ENCODE peak calls at places on chromosomes 2 and 18, in four cellular contexts. R is retina, Y is AG08396, G is SW480. U is an unnamed sample.

GRCh38 chr2:21552999-21553398 is 429.2 kb downstream of the TDRD15 start:
- DNase-seq in R (no peak), Y (no peak), G (no peak), U (no peak)

GRCh38 chr2:9312591-9312990 is 106.0 kb downstream of the ASAP2 start:
- DNase-seq in R (no peak), Y (no peak), G (no peak), U (no peak)

GRCh38 chr18:22872894-22873537 is 60.1 kb upstream of the RBBP8 start:
- DNase-seq in R (no peak), Y (no peak), G (no peak), U (peak; percentile 27)

GRCh38 chr2:48771241-48772014 is 15.9 kb upstream of the LHCGR start:
- DNase-seq in R (no peak), Y (no peak), G (no peak), U (peak; percentile 28)

GRCh38 chr2:237726401-237726830 is 72.2 kb upstream of the RBM44 start:
- DNase-seq in R (no peak), Y (no peak), G (no peak), U (no peak)

GRCh38 chr18:27713727-27714080 is 463.2 kb downstream of the CDH2 start:
- DNase-seq in R (peak; percentile 46), Y (no peak), G (no peak), U (peak; percentile 16)

GRCh38 chr18:22378672-22379282 is 38.9 kb downstream of the CTAGE1 start:
- DNase-seq in R (peak; percentile 3), Y (peak; percentile 46), G (peak; percentile 63), U (peak; percentile 46)

GRCh38 chr18:62523631-62524442 is 1.0 kb downstream of the ZCCHC2 start:
- DNase-seq in R (peak; percentile 82), Y (peak; percentile 50), G (peak; percentile 35), U (peak; percentile 73)

GRCh38 chr2:237539681-237540080 is 26.7 kb upstream of the PRLH start:
- DNase-seq in R (no peak), Y (no peak), G (no peak), U (no peak)

GRCh38 chr2:234102112-234102511 is 51.6 kb downstream of the SPP2 start:
- DNase-seq in R (no peak), Y (no peak), G (peak; percentile 70), U (peak; percentile 33)

GRCh38 chr2:23484163-23484740 is 99.3 kb downstream of the KLHL29 start:
- DNase-seq in R (no peak), Y (no peak), G (no peak), U (no peak)

GRCh38 chr2:150023044-150023443 is 435.5 kb upstream of the MMADHC start:
- DNase-seq in R (no peak), Y (no peak), G (no peak), U (no peak)

GRCh38 chr2:16482485-16482884 is 183.1 kb downstream of the CYRIA start:
- DNase-seq in R (no peak), Y (no peak), G (no peak), U (no peak)

GRCh38 chr2:166335284-166335683 is 40.5 kb downstream of the SCN9A start:
- DNase-seq in R (no peak), Y (no peak), G (no peak), U (peak; percentile 4)

GRCh38 chr2:164839914-164840457 is 1.6 kb downstream of the COBLL1 start:
- DNase-seq in R (no peak), Y (peak; percentile 40), G (no peak), U (peak; percentile 27)

U was measured in hepatocyte.